ENCODE peak calls at places on chromosomes 5 and 9, in five cellular contexts. A is Calu3, K is HFF-Myc, G is fibroblast of mammary gland, H is dorsolateral prefrontal cortex. L is an unnamed sample.

GRCh38 chr5:125486634-125487033 is 740.2 kb upstream of the ZNF608 start:
- DNase-seq in A (no peak), K (no peak), G (peak), H (no peak), L (no peak)

GRCh38 chr5:68991279-68991678 is 102.5 kb upstream of the SLC30A5 start:
- DNase-seq in A (no peak), K (no peak), G (no peak), H (no peak), L (no peak)

GRCh38 chr9:127567898-127568617 is 44.0 kb upstream of the STXBP1 start:
- DNase-seq in A (no peak), K (no peak), G (no peak), H (no peak), L (no peak)

GRCh38 chr5:68171101-68171558 is 44.4 kb upstream of the PIK3R1 start:
- DNase-seq in A (no peak), K (no peak), G (peak), H (peak), L (peak)

GRCh38 chr5:64635056-64635686 is 55.1 kb upstream of the SHISAL2B start:
- DNase-seq in A (no peak), K (peak), G (peak), H (no peak), L (no peak)

GRCh38 chr9:16626577-16627130 is 243.8 kb downstream of the BNC2 start:
- DNase-seq in A (peak), K (peak), G (peak), H (no peak), L (no peak)

GRCh38 chr5:14265574-14265973 is 122.4 kb downstream of the TRIO start:
- DNase-seq in A (no peak), K (peak), G (peak), H (no peak), L (no peak)

GRCh38 chr5:14720236-14720923 is 55.9 kb downstream of the OTULIN start:
- DNase-seq in A (no peak), K (no peak), G (peak), H (no peak), L (no peak)

GRCh38 chr9:129802833-129803678 is at the start of gene TOR1B:
- DNase-seq in A (peak), K (peak), G (peak), H (peak), L (peak)

GRCh38 chr9:115633099-115633498 is 515.1 kb upstream of the TNC start:
- DNase-seq in A (no peak), K (no peak), G (peak), H (no peak), L (no peak)

GRCh38 chr9:105369911-105370310 is 77.9 kb upstream of the FSD1L start:
- DNase-seq in A (no peak), K (no peak), G (no peak), H (no peak), L (no peak)

GRCh38 chr9:17509151-17509550 is 69.7 kb upstream of the SH3GL2 start:
- DNase-seq in A (no peak), K (no peak), G (no peak), H (no peak), L (no peak)

GRCh38 chr5:157734466-157734865 is 3.2 kb downstream of the THG1L start:
- DNase-seq in A (no peak), K (no peak), G (no peak), H (no peak), L (no peak)

GRCh38 chr9:136627703-136628102 is 35.0 kb upstream of the EGFL7 start:
- DNase-seq in A (no peak), K (no peak), G (no peak), H (no peak), L (peak)

GRCh38 chr9:136626066-136626725 is 36.5 kb upstream of the EGFL7 start:
- DNase-seq in A (no peak), K (no peak), G (no peak), H (no peak), L (peak)

GRCh38 chr9:136628287-136628686 is 34.4 kb upstream of the EGFL7 start:
- DNase-seq in A (no peak), K (no peak), G (no peak), H (no peak), L (peak)

GRCh38 chr9:136625101-136626065 is 37.3 kb upstream of the EGFL7 start:
- DNase-seq in A (peak), K (peak), G (peak), H (peak), L (peak)

DNA sequence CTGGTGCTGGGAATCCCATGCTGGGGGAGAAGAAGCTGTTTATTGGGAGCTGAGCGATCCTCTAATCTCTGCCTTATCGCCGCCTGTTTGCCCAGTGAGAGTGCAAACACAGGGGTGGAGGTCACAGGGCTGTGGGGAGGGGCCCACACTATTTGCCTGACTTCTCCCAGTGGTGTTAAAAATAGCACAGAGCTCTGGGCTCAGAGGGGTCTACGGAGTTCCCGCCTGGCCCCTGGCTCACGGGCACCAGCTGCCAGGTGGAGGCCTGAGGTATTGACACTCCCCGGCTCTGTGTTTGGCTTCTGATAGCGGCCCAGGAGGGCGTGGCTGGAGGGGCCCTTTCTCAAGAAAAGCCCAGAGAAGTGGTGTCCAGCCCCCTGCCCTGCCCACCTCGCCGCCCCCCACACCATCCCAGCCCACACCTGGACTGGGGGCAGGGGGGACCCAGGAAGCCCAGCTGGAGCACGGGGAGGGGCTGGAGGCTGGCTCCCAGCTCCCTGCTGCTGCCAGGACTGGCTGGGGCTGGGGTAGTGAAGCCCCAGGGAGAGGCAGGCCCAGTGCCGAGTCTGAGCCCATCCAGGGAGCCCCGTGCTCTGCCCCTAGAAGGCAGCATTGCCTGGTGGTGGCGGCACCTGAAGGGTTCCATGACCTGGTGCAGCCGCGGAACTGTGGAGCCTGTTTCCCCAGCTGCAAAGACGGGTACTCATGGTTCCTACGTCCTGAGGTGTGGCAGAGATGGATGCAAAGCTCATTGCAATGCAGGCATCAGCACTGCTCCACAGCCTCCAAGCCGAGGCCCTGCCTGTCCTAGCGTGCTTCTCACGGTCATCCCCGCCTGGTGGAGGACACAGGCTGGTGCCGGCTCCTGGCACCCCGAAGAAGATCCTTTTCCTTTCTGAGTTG is 35.7 kb upstream of the EGFL7 start:
- DNase-seq in A (no peak), K (no peak), G (no peak), H (no peak), L (peak)
- TF ChIP-seq CTCF in A (peak), K (no peak), G (no peak), H (no peak), L (peak)

GRCh38 chr9:133715866-133716563 is 22.1 kb downstream of the SARDH start:
- DNase-seq in A (no peak), K (no peak), G (peak), H (no peak), L (no peak)
- TF ChIP-seq CTCF in A (peak), K (peak), G (peak), H (peak), L (no peak)

GRCh38 chr9:10703139-10703538 is 90.3 kb upstream of the PTPRD start:
- DNase-seq in A (no peak), K (no peak), G (no peak), H (no peak), L (no peak)
- TF ChIP-seq CTCF in A (no peak), K (no peak), G (no peak), H (no peak), L (no peak)

DNA sequence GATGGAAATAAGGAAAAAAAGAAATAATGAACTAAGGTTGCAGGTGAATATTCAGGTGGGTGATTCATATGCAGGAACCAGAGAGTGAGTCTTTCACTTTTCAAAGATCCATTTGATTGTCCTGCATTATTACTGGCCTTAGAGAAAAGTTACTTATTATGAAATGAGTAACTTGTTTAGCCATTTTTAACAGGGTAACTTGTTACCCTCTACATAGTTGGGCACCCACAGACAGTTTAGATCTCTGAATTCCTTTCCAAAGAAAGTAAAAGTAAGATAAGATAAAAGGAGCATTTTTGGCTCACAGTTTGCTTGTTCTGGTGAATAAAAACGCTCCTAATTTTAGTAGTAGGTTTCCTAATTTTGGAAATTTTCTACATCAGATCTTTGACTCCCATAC is 54.1 kb upstream of the DAB2 start:
- DNase-seq in A (no peak), K (no peak), G (no peak), H (no peak), L (no peak)
- TF ChIP-seq CTCF in A (no peak), K (no peak), G (no peak), H (no peak), L (no peak)

GRCh38 chr5:83567741-83568530 is 96.4 kb downstream of the VCAN start:
- DNase-seq in A (peak), K (peak), G (peak), H (no peak), L (no peak)

GRCh38 chr5:83562207-83562606 is 90.7 kb downstream of the VCAN start:
- DNase-seq in A (no peak), K (no peak), G (no peak), H (no peak), L (no peak)

GRCh38 chr5:83562817-83563557 is 91.4 kb downstream of the VCAN start:
- DNase-seq in A (no peak), K (no peak), G (peak), H (no peak), L (no peak)

GRCh38 chr5:83563631-83564030 is 92.1 kb downstream of the VCAN start:
- DNase-seq in A (peak), K (no peak), G (no peak), H (no peak), L (no peak)

GRCh38 chr5:83564069-83564749 is 92.7 kb downstream of the VCAN start:
- DNase-seq in A (no peak), K (no peak), G (peak), H (no peak), L (no peak)
- TF ChIP-seq CTCF in A (peak), K (peak), G (peak), H (peak), L (peak)

GRCh38 chr5:40734986-40735385 is 20.8 kb downstream of the TTC33 start:
- DNase-seq in A (peak), K (no peak), G (peak), H (no peak), L (no peak)

GRCh38 chr5:40735609-40736008 is 20.2 kb downstream of the TTC33 start:
- DNase-seq in A (no peak), K (no peak), G (no peak), H (no peak), L (no peak)

GRCh38 chr5:40733842-40734563 is 21.8 kb downstream of the TTC33 start:
- DNase-seq in A (no peak), K (no peak), G (no peak), H (no peak), L (no peak)

GRCh38 chr5:40738502-40738901 is 17.3 kb downstream of the TTC33 start:
- DNase-seq in A (no peak), K (no peak), G (peak), H (no peak), L (no peak)

GRCh38 chr5:40736103-40736875 is 19.5 kb downstream of the TTC33 start:
- DNase-seq in A (peak), K (peak), G (peak), H (no peak), L (no peak)
- TF ChIP-seq CTCF in A (peak), K (peak), G (peak), H (peak), L (peak)

GRCh38 chr5:72107874-72108199 is 562 bp downstream of the MAP1B start:
- DNase-seq in A (peak), K (no peak), G (peak), H (no peak), L (no peak)

GRCh38 chr5:72108200-72109050 is 1.1 kb downstream of the MAP1B start:
- DNase-seq in A (peak), K (no peak), G (peak), H (peak), L (peak)

GRCh38 chr5:72110401-72111013 is 3.2 kb downstream of the MAP1B start:
- DNase-seq in A (no peak), K (no peak), G (no peak), H (peak), L (no peak)

GRCh38 chr5:72109051-72109411 is 1.8 kb downstream of the MAP1B start:
- DNase-seq in A (no peak), K (no peak), G (no peak), H (no peak), L (no peak)

GRCh38 chr5:72109625-72110024 is 2.4 kb downstream of the MAP1B start:
- DNase-seq in A (no peak), K (no peak), G (peak), H (peak), L (no peak)
- TF ChIP-seq CTCF in A (no peak), K (no peak), G (peak), H (no peak), L (no peak)

DNA sequence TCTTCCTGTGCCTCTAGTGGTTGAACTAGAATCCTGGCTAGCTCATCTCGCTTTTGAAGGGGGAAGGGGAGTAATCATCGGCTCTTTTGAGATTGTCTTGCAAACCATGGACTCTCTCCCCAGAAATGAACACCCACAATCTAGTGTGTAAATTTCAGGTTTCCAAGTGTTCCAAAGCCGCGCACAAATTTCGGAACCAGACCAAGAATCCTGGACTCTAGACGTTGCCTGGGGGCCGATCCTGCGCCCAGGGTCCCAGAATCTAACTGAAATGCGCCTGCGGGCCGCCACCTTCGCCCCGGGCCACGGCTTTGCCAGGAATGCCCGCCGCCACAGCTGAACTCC is 4.8 kb upstream of the FOXE1 start:
- DNase-seq in A (no peak), K (no peak), G (no peak), H (no peak), L (no peak)
- TF ChIP-seq CTCF in A (no peak), K (peak), G (no peak), H (no peak), L (no peak)